ENCODE peak calls at places on chromosome 12, in nine cellular contexts. One of them, this sample, is unnamed.

GRCh38 chr12:15227004-15227679 is 5.9 kb upstream of the RERG start:
- DNase-seq in B cell: no peak
- DNase-seq in A549: peak
- DNase-seq in fibroblast of lung: peak
- DNase-seq in MCF 10A: peak
- DNase-seq in fibroblast of the aortic adventitia: peak
- DNase-seq in foreskin fibroblast: peak
- DNase-seq in cardiac muscle cell: peak
- DNase-seq in AG10803: peak
- DNase-seq in this sample: no peak

GRCh38 chr12:65922077-65922476 is 97.8 kb downstream of the HMGA2 start:
- DNase-seq in fibroblast of the aortic adventitia: no peak
- DNase-seq in A549: no peak
- DNase-seq in foreskin fibroblast: no peak
- DNase-seq in fibroblast of lung: no peak
- DNase-seq in cardiac muscle cell: no peak
- DNase-seq in AG10803: no peak
- DNase-seq in B cell: no peak
- DNase-seq in MCF 10A: no peak
- DNase-seq in this sample: no peak

GRCh38 chr12:8664228-8664963 is 1.8 kb upstream of the MFAP5 start:
- DNase-seq in AG10803: peak
- DNase-seq in MCF 10A: no peak
- DNase-seq in fibroblast of lung: peak
- DNase-seq in foreskin fibroblast: no peak
- DNase-seq in A549: no peak
- DNase-seq in B cell: no peak
- DNase-seq in cardiac muscle cell: no peak
- DNase-seq in fibroblast of the aortic adventitia: peak
- DNase-seq in this sample: no peak

GRCh38 chr12:98645572-98646067 is 530 bp downstream of the APAF1 start:
- DNase-seq in MCF 10A: peak
- DNase-seq in B cell: peak
- DNase-seq in AG10803: no peak
- DNase-seq in fibroblast of lung: peak
- DNase-seq in fibroblast of the aortic adventitia: peak
- DNase-seq in A549: peak
- DNase-seq in foreskin fibroblast: no peak
- DNase-seq in cardiac muscle cell: peak
- DNase-seq in this sample: no peak

GRCh38 chr12:72273499-72273837 is 1.3 kb downstream of the TRHDE start:
- DNase-seq in AG10803: no peak
- DNase-seq in fibroblast of the aortic adventitia: no peak
- DNase-seq in fibroblast of lung: no peak
- DNase-seq in MCF 10A: no peak
- DNase-seq in B cell: peak
- DNase-seq in A549: no peak
- DNase-seq in cardiac muscle cell: no peak
- DNase-seq in foreskin fibroblast: no peak
- DNase-seq in this sample: no peak

GRCh38 chr12:25875661-25876060 is 82.8 kb upstream of the RASSF8 start:
- DNase-seq in A549: no peak
- DNase-seq in fibroblast of the aortic adventitia: peak
- DNase-seq in MCF 10A: no peak
- DNase-seq in B cell: no peak
- DNase-seq in foreskin fibroblast: no peak
- DNase-seq in cardiac muscle cell: no peak
- DNase-seq in AG10803: peak
- DNase-seq in fibroblast of lung: peak
- DNase-seq in this sample: no peak

GRCh38 chr12:54588110-54588831 is at the start of gene PPP1R1A:
- DNase-seq in fibroblast of lung: no peak
- DNase-seq in A549: no peak
- DNase-seq in AG10803: no peak
- DNase-seq in fibroblast of the aortic adventitia: no peak
- DNase-seq in cardiac muscle cell: peak
- DNase-seq in B cell: peak
- DNase-seq in foreskin fibroblast: no peak
- DNase-seq in MCF 10A: no peak
- DNase-seq in this sample: no peak

GRCh38 chr12:77002382-77002781 is 63.0 kb downstream of the E2F7 start:
- DNase-seq in A549: no peak
- DNase-seq in cardiac muscle cell: no peak
- DNase-seq in fibroblast of the aortic adventitia: no peak
- DNase-seq in foreskin fibroblast: no peak
- DNase-seq in B cell: no peak
- DNase-seq in AG10803: no peak
- DNase-seq in MCF 10A: no peak
- DNase-seq in fibroblast of lung: no peak
- DNase-seq in this sample: no peak

GRCh38 chr12:104499668-104500328 is 43.0 kb downstream of the CHST11 start:
- DNase-seq in MCF 10A: no peak
- DNase-seq in fibroblast of lung: no peak
- DNase-seq in AG10803: no peak
- DNase-seq in B cell: no peak
- DNase-seq in cardiac muscle cell: no peak
- DNase-seq in A549: no peak
- DNase-seq in foreskin fibroblast: no peak
- DNase-seq in fibroblast of the aortic adventitia: no peak
- DNase-seq in this sample: no peak

GRCh38 chr12:76519538-76519937 is 40.0 kb downstream of the OSBPL8 start:
- DNase-seq in fibroblast of the aortic adventitia: no peak
- DNase-seq in MCF 10A: peak
- DNase-seq in AG10803: no peak
- DNase-seq in foreskin fibroblast: no peak
- DNase-seq in fibroblast of lung: peak
- DNase-seq in B cell: no peak
- DNase-seq in A549: no peak
- DNase-seq in cardiac muscle cell: no peak
- DNase-seq in this sample: no peak

GRCh38 chr12:28645891-28646290 is 455.6 kb downstream of the CCDC91 start:
- DNase-seq in A549: no peak
- DNase-seq in AG10803: no peak
- DNase-seq in MCF 10A: no peak
- DNase-seq in foreskin fibroblast: no peak
- DNase-seq in cardiac muscle cell: no peak
- DNase-seq in fibroblast of the aortic adventitia: no peak
- DNase-seq in B cell: no peak
- DNase-seq in fibroblast of lung: no peak
- DNase-seq in this sample: no peak

GRCh38 chr12:92324849-92325500 is 179.3 kb upstream of the BTG1 start:
- DNase-seq in AG10803: no peak
- DNase-seq in foreskin fibroblast: no peak
- DNase-seq in fibroblast of lung: no peak
- DNase-seq in B cell: no peak
- DNase-seq in A549: no peak
- DNase-seq in cardiac muscle cell: no peak
- DNase-seq in fibroblast of the aortic adventitia: no peak
- DNase-seq in MCF 10A: no peak
- DNase-seq in this sample: no peak

GRCh38 chr12:96060041-96060440 is 24.7 kb upstream of the LTA4H start:
- DNase-seq in MCF 10A: no peak
- DNase-seq in fibroblast of lung: no peak
- DNase-seq in cardiac muscle cell: no peak
- DNase-seq in fibroblast of the aortic adventitia: no peak
- DNase-seq in AG10803: no peak
- DNase-seq in A549: no peak
- DNase-seq in foreskin fibroblast: no peak
- DNase-seq in B cell: no peak
- DNase-seq in this sample: no peak

GRCh38 chr12:78470354-78471195 is 394.0 kb upstream of the SYT1 start:
- DNase-seq in A549: peak
- DNase-seq in B cell: no peak
- DNase-seq in AG10803: peak
- DNase-seq in fibroblast of the aortic adventitia: peak
- DNase-seq in MCF 10A: peak
- DNase-seq in foreskin fibroblast: peak
- DNase-seq in cardiac muscle cell: peak
- DNase-seq in fibroblast of lung: peak
- DNase-seq in this sample: peak

GRCh38 chr12:52246720-52247621 is 13.9 kb downstream of the KRT7 start:
- DNase-seq in fibroblast of lung: peak
- DNase-seq in B cell: no peak
- DNase-seq in fibroblast of the aortic adventitia: no peak
- DNase-seq in cardiac muscle cell: no peak
- DNase-seq in foreskin fibroblast: no peak
- DNase-seq in A549: peak
- DNase-seq in MCF 10A: peak
- DNase-seq in AG10803: no peak
- DNase-seq in this sample: no peak

GRCh38 chr12:127035011-127035879 is 1231.7 kb upstream of the TMEM132C start:
- DNase-seq in foreskin fibroblast: no peak
- DNase-seq in fibroblast of the aortic adventitia: no peak
- DNase-seq in MCF 10A: no peak
- DNase-seq in fibroblast of lung: peak
- DNase-seq in cardiac muscle cell: no peak
- DNase-seq in A549: no peak
- DNase-seq in AG10803: peak
- DNase-seq in B cell: no peak
- DNase-seq in this sample: no peak

GRCh38 chr12:7005288-7005687 is 13.0 kb downstream of the LPCAT3 start:
- DNase-seq in cardiac muscle cell: no peak
- DNase-seq in foreskin fibroblast: no peak
- DNase-seq in A549: no peak
- DNase-seq in MCF 10A: no peak
- DNase-seq in fibroblast of lung: no peak
- DNase-seq in AG10803: no peak
- DNase-seq in B cell: no peak
- DNase-seq in fibroblast of the aortic adventitia: no peak
- DNase-seq in this sample: no peak

DNA sequence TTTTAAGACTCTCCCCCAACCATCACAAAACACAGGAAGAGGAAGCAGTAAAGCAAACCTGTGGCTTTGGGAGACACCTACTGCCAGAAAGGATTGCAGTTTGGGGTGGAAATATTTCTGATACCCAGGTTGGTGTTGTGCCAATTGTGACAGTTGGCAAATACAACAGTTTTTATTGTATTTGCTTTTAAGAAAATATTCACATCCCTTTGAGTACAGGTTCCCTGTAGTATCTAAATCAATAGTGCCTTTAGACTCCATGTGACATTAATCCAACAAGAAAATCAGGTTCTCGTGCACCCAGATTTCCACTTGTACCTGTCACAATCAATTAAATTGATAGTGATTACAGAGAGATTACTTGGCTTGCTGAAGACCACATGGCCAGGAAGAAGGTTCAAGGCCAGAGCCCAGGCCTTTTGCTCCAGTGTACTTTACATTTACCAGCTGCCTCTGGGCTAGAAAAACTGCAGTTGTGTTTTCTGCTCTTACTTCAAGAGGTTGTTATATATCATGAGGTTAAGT is 361.2 kb downstream of the ATP23 start:
- DNase-seq in MCF 10A: peak
- DNase-seq in fibroblast of the aortic adventitia: no peak
- DNase-seq in A549: peak
- DNase-seq in foreskin fibroblast: no peak
- DNase-seq in cardiac muscle cell: no peak
- DNase-seq in fibroblast of lung: no peak
- DNase-seq in B cell: no peak
- DNase-seq in AG10803: no peak
- DNase-seq in this sample: no peak
- TF ChIP-seq CTCF in MCF 10A: peak
- TF ChIP-seq CTCF in fibroblast of the aortic adventitia: no peak
- TF ChIP-seq CTCF in A549: peak
- TF ChIP-seq CTCF in foreskin fibroblast: no peak
- TF ChIP-seq CTCF in cardiac muscle cell: no peak
- TF ChIP-seq CTCF in fibroblast of lung: no peak
- TF ChIP-seq CTCF in B cell: no peak
- TF ChIP-seq CTCF in AG10803: no peak
- TF ChIP-seq CTCF in this sample: no peak

GRCh38 chr12:41188058-41188840 is at the start of gene PDZRN4:
- DNase-seq in cardiac muscle cell: peak
- DNase-seq in AG10803: no peak
- DNase-seq in foreskin fibroblast: no peak
- DNase-seq in fibroblast of the aortic adventitia: no peak
- DNase-seq in B cell: no peak
- DNase-seq in A549: peak
- DNase-seq in MCF 10A: no peak
- DNase-seq in fibroblast of lung: no peak
- DNase-seq in this sample: no peak

GRCh38 chr12:41193321-41193720 is 5.2 kb downstream of the PDZRN4 start:
- DNase-seq in B cell: no peak
- DNase-seq in foreskin fibroblast: no peak
- DNase-seq in fibroblast of the aortic adventitia: no peak
- DNase-seq in AG10803: no peak
- DNase-seq in A549: no peak
- DNase-seq in cardiac muscle cell: no peak
- DNase-seq in MCF 10A: no peak
- DNase-seq in fibroblast of lung: no peak
- DNase-seq in this sample: no peak

GRCh38 chr12:41189395-41190251 is 1.5 kb downstream of the PDZRN4 start:
- DNase-seq in A549: no peak
- DNase-seq in foreskin fibroblast: no peak
- DNase-seq in fibroblast of the aortic adventitia: no peak
- DNase-seq in MCF 10A: no peak
- DNase-seq in fibroblast of lung: no peak
- DNase-seq in cardiac muscle cell: peak
- DNase-seq in B cell: no peak
- DNase-seq in AG10803: no peak
- DNase-seq in this sample: no peak

GRCh38 chr12:41188841-41189394 is 798 bp downstream of the PDZRN4 start:
- DNase-seq in B cell: no peak
- DNase-seq in A549: no peak
- DNase-seq in MCF 10A: no peak
- DNase-seq in fibroblast of the aortic adventitia: no peak
- DNase-seq in fibroblast of lung: no peak
- DNase-seq in foreskin fibroblast: no peak
- DNase-seq in AG10803: no peak
- DNase-seq in cardiac muscle cell: no peak
- DNase-seq in this sample: no peak

GRCh38 chr12:41190360-41190759 is 2.2 kb downstream of the PDZRN4 start:
- DNase-seq in A549: peak
- DNase-seq in B cell: no peak
- DNase-seq in MCF 10A: peak
- DNase-seq in foreskin fibroblast: peak
- DNase-seq in AG10803: no peak
- DNase-seq in cardiac muscle cell: peak
- DNase-seq in fibroblast of the aortic adventitia: no peak
- DNase-seq in fibroblast of lung: peak
- DNase-seq in this sample: peak
- TF ChIP-seq CTCF in A549: peak
- TF ChIP-seq CTCF in B cell: no peak
- TF ChIP-seq CTCF in MCF 10A: no peak
- TF ChIP-seq CTCF in foreskin fibroblast: peak
- TF ChIP-seq CTCF in AG10803: no peak
- TF ChIP-seq CTCF in cardiac muscle cell: peak
- TF ChIP-seq CTCF in fibroblast of the aortic adventitia: peak
- TF ChIP-seq CTCF in fibroblast of lung: peak
- TF ChIP-seq CTCF in this sample: peak

GRCh38 chr12:59372971-59373370 is 222.9 kb upstream of the SLC16A7 start:
- DNase-seq in MCF 10A: peak
- DNase-seq in fibroblast of the aortic adventitia: peak
- DNase-seq in foreskin fibroblast: peak
- DNase-seq in A549: peak
- DNase-seq in AG10803: peak
- DNase-seq in cardiac muscle cell: no peak
- DNase-seq in B cell: no peak
- DNase-seq in fibroblast of lung: peak
- DNase-seq in this sample: no peak
- TF ChIP-seq CTCF in MCF 10A: peak
- TF ChIP-seq CTCF in fibroblast of the aortic adventitia: peak
- TF ChIP-seq CTCF in foreskin fibroblast: peak
- TF ChIP-seq CTCF in A549: no peak
- TF ChIP-seq CTCF in AG10803: peak
- TF ChIP-seq CTCF in cardiac muscle cell: peak
- TF ChIP-seq CTCF in B cell: no peak
- TF ChIP-seq CTCF in fibroblast of lung: peak
- TF ChIP-seq CTCF in this sample: peak

GRCh38 chr12:116141110-116141832 is 136.2 kb downstream of the MED13L start:
- DNase-seq in foreskin fibroblast: no peak
- DNase-seq in AG10803: no peak
- DNase-seq in fibroblast of the aortic adventitia: no peak
- DNase-seq in cardiac muscle cell: no peak
- DNase-seq in fibroblast of lung: no peak
- DNase-seq in A549: no peak
- DNase-seq in B cell: no peak
- DNase-seq in MCF 10A: no peak
- DNase-seq in this sample: no peak
- TF ChIP-seq CTCF in foreskin fibroblast: no peak
- TF ChIP-seq CTCF in AG10803: peak
- TF ChIP-seq CTCF in fibroblast of the aortic adventitia: no peak
- TF ChIP-seq CTCF in cardiac muscle cell: no peak
- TF ChIP-seq CTCF in fibroblast of lung: peak
- TF ChIP-seq CTCF in A549: peak
- TF ChIP-seq CTCF in B cell: peak
- TF ChIP-seq CTCF in MCF 10A: peak
- TF ChIP-seq CTCF in this sample: no peak

This sample was measured in astrocyte of the cerebellum.